ENCODE peak calls at places on chromosomes 6 and 20, in six cellular contexts. O, F, Q, U, Y and X are unnamed samples.
A peak's percentile ranks its signal among the peaks of the same experiment; 100 is the strongest.

GRCh38 chr20:15252289-15252688 is 914.9 kb upstream of the FLRT3 start:
- DNase-seq in Y (no peak), O (no peak), U (no peak), Q (peak; percentile 52), F (no peak), X (no peak)

GRCh38 chr6:158564243-158565121 is 4.6 kb downstream of the TMEM181 start:
- DNase-seq in O (no peak), Y (no peak), F (no peak), Q (no peak), U (no peak), X (no peak)

GRCh38 chr6:169073311-169073710 is 180.3 kb downstream of the THBS2 start:
- DNase-seq in Q (no peak), O (no peak), Y (peak; percentile 95), U (no peak), F (peak; percentile 40), X (no peak)

GRCh38 chr6:4780360-4780812 is 4.2 kb downstream of the CDYL start:
- DNase-seq in O (peak; percentile 21), Q (no peak), F (peak; percentile 65), Y (peak; percentile 67), U (peak; percentile 26), X (no peak)

GRCh38 chr6:151089916-151090443 is 149.8 kb upstream of the AKAP12 start:
- DNase-seq in O (peak; percentile 21), U (no peak), Q (no peak), F (no peak), Y (no peak), X (no peak)

GRCh38 chr6:150448221-150448620 is 79.4 kb downstream of the IYD start:
- DNase-seq in Y (no peak), F (no peak), O (no peak), U (no peak), Q (no peak), X (no peak)

GRCh38 chr6:34663887-34664269 is 32.7 kb downstream of the ILRUN start:
- DNase-seq in Q (no peak), O (no peak), F (peak; percentile 54), Y (peak; percentile 43), U (no peak), X (no peak)

GRCh38 chr6:2771021-2771558 is 5.9 kb downstream of the WRNIP1 start:
- DNase-seq in U (no peak), O (no peak), Y (no peak), Q (no peak), F (no peak), X (no peak)

GRCh38 chr6:130913119-130913518 is 85.9 kb downstream of the SMLR1 start:
- DNase-seq in O (peak; percentile 59), Q (peak; percentile 31), F (no peak), Y (no peak), U (peak; percentile 27), X (no peak)

DNA sequence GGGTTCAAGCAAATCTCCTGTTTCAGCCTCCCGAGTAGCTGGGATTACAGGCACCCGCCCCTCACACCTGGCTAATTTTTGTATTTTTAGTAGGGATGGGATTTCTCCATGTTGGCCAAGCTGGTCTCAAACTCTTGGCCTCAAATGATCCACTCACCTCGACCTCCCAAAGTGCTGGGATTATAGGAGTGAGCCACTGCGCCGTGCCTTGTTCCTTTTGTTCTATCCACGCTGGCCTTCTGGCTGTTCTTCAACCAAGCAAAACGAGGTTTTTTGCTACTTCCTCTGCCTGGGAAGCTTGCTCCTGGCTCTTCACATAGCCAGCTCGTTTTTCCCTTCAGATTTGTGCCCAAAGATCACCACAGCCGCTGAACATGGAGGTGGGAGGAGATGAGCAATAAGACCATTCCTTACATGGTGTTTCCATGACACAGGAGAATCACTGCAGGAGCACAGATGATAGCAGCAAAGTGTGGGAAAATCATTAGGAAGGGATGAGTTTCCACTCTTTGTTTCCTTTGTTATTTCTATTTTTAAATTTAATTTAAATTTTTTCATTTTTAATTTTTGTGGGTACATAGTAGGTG is 201.0 kb upstream of the ZNF217 start:
- DNase-seq in Y (peak; percentile 47), O (no peak), F (peak; percentile 40), Q (no peak), U (no peak), X (no peak)
- H2AFZ ChIP-seq in Y (peak overlapping the region; percentile 77), O (peak overlapping the region; percentile 88), F (no peak overlapping the region), Q (peak overlapping the region; percentile 55), U (no peak overlapping the region), X (no peak overlapping the region)

DNA sequence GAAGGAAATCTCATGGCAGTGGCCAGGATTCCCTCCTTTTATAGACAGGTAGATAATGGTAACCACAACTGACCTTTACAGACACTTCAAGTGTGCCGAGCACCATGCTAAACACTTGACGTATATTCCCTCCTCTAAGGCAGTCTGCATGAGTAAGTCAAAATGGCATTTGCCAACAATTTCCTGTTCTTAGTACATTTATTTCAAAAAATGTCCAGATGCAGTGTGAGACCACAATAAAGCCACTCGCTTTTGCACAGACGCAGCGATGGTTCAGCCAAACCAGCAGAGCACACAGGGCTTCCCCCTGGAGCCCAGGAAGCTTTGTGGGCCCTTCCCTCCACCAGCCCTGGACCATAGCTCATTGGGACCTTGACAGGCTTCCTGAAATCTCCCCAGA is 16.4 kb upstream of the GPR6 start:
- DNase-seq in U (no peak), Q (no peak), O (no peak), F (peak; percentile 23), Y (no peak), X (peak; percentile 76)
- H2AFZ ChIP-seq in U (no peak overlapping the region), Q (no peak overlapping the region), O (no peak overlapping the region), F (no peak overlapping the region), Y (no peak overlapping the region), X (peak overlapping the region; percentile 72)

GRCh38 chr6:36360241-36361054 is 23.8 kb upstream of the BNIP5 start:
- DNase-seq in Q (peak; percentile 90), O (peak; percentile 94), U (peak; percentile 85), Y (peak; percentile 66), F (peak; percentile 81), X (peak; percentile 60)
- H2AFZ ChIP-seq in Q (peak overlapping the region; percentile 81), O (peak overlapping the region; percentile 85), U (peak overlapping the region; percentile 71), Y (peak overlapping the region; percentile 90), F (peak overlapping the region; percentile 94), X (peak overlapping the region; percentile 79)

GRCh38 chr20:60400567-60400966 is 442.3 kb downstream of the CDH26 start:
- DNase-seq in Q (no peak), Y (no peak), U (no peak), F (no peak), O (no peak), X (no peak)

GRCh38 chr20:60403105-60403741 is 445.0 kb downstream of the CDH26 start:
- DNase-seq in O (no peak), U (no peak), Y (no peak), Q (no peak), F (no peak), X (no peak)

GRCh38 chr20:60407938-60408337 is 449.7 kb downstream of the CDH26 start:
- DNase-seq in F (no peak), Y (no peak), Q (no peak), O (no peak), U (no peak), X (no peak)

GRCh38 chr20:60407011-60407771 is 449.0 kb downstream of the CDH26 start:
- DNase-seq in Q (no peak), O (no peak), Y (no peak), U (no peak), F (no peak), X (no peak)

DNA sequence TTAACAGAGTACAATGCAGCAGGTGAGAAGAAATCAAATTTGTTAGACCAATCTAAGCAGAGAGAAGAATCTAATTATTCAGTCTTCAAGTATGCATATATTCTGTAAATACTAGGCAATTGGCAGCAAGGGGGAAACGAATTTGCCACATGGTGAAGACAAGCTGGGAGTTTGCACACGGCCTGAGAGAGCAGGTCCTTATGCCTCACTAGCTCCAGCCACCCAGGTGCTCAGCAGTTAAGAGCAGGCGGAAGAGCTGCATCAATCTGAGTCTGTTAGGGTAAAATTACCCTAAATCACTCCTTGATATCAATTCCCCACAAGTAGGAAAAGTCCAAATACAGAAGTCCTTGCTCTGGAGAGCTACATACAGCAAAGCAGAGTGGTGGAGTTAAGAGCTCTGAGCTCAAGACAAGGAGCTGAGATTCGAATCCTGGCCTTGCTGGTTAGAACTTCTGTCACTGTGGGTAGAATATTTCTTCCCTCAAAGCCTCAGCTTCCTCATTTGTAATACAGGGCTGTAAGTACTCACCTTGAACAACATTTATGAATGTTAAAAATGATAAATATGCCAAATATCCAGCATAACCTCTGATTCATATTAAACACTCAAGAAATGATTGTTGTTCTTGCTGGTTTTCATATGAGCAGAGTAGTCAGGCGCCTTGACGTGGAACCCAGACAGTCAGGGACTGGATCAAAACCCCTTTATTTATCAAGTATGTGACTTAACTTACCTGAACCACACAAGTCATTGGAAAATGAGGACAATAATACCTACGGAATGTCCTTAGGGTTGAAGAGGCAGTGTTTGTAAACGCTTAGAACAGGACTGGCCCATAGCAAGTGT is 444.2 kb downstream of the CDH26 start:
- DNase-seq in F (no peak), Y (no peak), Q (no peak), O (no peak), U (no peak), X (no peak)
- H2AFZ ChIP-seq in F (no peak overlapping the region), Y (no peak overlapping the region), Q (no peak overlapping the region), O (no peak overlapping the region), U (no peak overlapping the region), X (no peak overlapping the region)

DNA sequence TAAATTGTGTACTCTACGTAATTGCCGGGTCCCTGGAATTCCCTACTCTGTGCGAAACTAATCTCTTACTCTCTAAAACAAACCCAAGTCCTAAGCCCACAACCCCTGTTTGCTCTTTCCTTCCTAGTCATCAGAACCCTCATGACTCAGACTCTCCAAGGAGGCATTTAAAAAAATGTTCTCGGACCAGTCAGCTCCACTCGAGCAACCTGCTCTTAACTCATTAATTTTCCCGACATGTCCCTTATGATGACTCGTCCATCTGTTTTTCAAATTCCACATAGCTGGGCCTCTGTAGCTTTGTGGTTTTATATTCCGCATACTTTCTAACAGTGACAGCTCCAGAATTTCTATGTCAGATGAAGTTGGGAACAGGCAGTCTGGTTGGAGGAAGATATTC is 2.6 kb upstream of the MUC22 start:
- DNase-seq in Y (peak; percentile 93), U (no peak), O (no peak), F (peak; percentile 94), Q (no peak), X (no peak)
- H2AFZ ChIP-seq in Y (no peak overlapping the region), U (no peak overlapping the region), O (peak overlapping the region; percentile 40), F (no peak overlapping the region), Q (no peak overlapping the region), X (peak overlapping the region; percentile 50)

DNA sequence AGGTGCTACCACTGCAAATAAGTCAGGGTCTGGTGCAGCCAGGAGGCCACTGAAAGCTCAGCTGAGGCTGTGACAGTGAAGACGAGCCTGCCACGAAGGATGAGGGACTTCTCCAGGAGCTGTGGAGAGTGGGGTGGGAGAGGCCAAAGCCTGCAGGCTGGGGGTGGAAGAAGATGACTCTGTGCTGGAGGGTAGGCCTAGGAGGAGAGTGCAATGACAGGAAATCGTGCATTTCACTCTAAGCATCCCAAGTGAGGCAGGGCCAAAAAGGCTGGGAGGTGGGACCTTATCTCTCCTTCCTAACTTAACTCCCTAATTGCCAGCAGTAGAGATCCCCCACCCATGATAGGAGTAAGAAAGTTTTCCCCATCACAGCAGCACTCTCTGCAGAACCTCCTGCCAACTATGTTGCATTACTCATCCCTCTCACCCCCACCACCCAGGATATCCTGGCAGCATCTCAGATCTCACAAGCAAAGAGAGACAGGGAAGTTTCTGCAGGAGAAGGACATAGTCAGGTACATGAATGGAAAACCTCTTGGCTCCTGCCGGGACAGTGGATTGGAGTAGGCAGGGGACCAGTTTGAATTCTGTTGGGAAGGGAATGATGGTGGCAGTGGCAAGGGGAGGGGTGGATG is 466.2 kb downstream of the CDH26 start:
- DNase-seq in F (no peak), Q (no peak), Y (peak; percentile 3), U (no peak), O (no peak), X (no peak)
- H2AFZ ChIP-seq in F (no peak overlapping the region), Q (no peak overlapping the region), Y (no peak overlapping the region), U (no peak overlapping the region), O (no peak overlapping the region), X (no peak overlapping the region)